ENCODE peak calls at places on chromosomes 7 and 10, in four cellular contexts. One of them, this sample, is unnamed.

GRCh38 chr10:48333856-48334255 is 27.4 kb downstream of the MAPK8 start:
- DNase-seq in lung: no peak
- DNase-seq in PC-3: no peak
- DNase-seq in mammary epithelial cell: peak
- DNase-seq in this sample: no peak

GRCh38 chr10:101986277-101986971 is 69.5 kb downstream of the ARMH3 start:
- DNase-seq in lung: peak
- DNase-seq in PC-3: no peak
- DNase-seq in mammary epithelial cell: no peak
- DNase-seq in this sample: no peak

GRCh38 chr10:131778385-131778784 is 122.4 kb upstream of the PPP2R2D start:
- DNase-seq in lung: no peak
- DNase-seq in PC-3: no peak
- DNase-seq in mammary epithelial cell: no peak
- DNase-seq in this sample: no peak

GRCh38 chr7:94382746-94383145 is 11.9 kb upstream of the COL1A2 start:
- DNase-seq in lung: no peak
- DNase-seq in PC-3: peak
- DNase-seq in mammary epithelial cell: peak
- DNase-seq in this sample: no peak

GRCh38 chr7:12715372-12716133 is 28.1 kb downstream of the ARL4A start:
- DNase-seq in lung: peak
- DNase-seq in PC-3: peak
- DNase-seq in mammary epithelial cell: peak
- DNase-seq in this sample: peak

GRCh38 chr10:1968257-1969025 is 231.1 kb upstream of the ADARB2 start:
- DNase-seq in lung: no peak
- DNase-seq in PC-3: no peak
- DNase-seq in mammary epithelial cell: peak
- DNase-seq in this sample: no peak

GRCh38 chr10:35063837-35064454 is 26.2 kb downstream of the CUL2 start:
- DNase-seq in lung: no peak
- DNase-seq in PC-3: peak
- DNase-seq in mammary epithelial cell: no peak
- DNase-seq in this sample: no peak

GRCh38 chr10:133236411-133237240 is 1.0 kb upstream of the VENTX start:
- DNase-seq in lung: no peak
- DNase-seq in PC-3: no peak
- DNase-seq in mammary epithelial cell: no peak
- DNase-seq in this sample: no peak

GRCh38 chr10:110414563-110415309 is 83.0 kb upstream of the DUSP5 start:
- DNase-seq in lung: no peak
- DNase-seq in PC-3: peak
- DNase-seq in mammary epithelial cell: peak
- DNase-seq in this sample: no peak

GRCh38 chr10:27319752-27320561 is 79.4 kb upstream of the ACBD5 start:
- DNase-seq in lung: peak
- DNase-seq in PC-3: no peak
- DNase-seq in mammary epithelial cell: peak
- DNase-seq in this sample: peak

GRCh38 chr10:127690176-127690575 is 46.8 kb upstream of the FOXI2 start:
- DNase-seq in lung: no peak
- DNase-seq in PC-3: no peak
- DNase-seq in mammary epithelial cell: no peak
- DNase-seq in this sample: no peak

GRCh38 chr10:127695431-127695830 is 41.6 kb upstream of the FOXI2 start:
- DNase-seq in lung: no peak
- DNase-seq in PC-3: no peak
- DNase-seq in mammary epithelial cell: no peak
- DNase-seq in this sample: no peak

GRCh38 chr10:127699311-127699710 is 37.7 kb upstream of the FOXI2 start:
- DNase-seq in lung: no peak
- DNase-seq in PC-3: no peak
- DNase-seq in mammary epithelial cell: no peak
- DNase-seq in this sample: no peak

DNA sequence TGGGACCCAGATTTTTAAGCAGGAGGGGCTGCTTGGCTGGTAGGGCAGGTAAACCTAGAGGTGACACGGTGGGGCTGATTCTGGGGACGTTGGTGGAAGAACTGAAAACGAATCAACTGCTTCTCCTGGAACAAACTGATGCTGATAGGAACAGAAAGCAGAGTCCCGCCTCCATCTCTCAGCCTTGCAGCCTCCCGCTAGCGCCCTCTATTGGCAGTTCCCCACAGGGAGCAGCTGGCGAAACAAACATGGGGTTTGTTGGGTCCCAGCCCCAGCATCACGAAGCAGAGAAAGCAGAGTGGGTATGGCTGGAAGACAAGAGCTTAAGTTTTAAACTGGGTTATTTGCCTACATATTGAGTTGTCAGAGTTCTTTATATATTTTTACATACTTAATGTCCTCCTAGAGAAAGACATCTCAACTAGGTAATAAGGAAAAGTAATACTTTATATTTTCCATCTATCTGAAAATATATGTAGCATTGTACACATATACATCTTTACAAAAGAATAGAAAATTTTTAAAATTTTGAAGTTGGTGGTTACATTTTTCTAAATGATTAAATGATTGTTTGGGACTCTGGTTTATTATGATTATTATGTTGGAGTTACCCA is 42.3 kb upstream of the FOXI2 start:
- DNase-seq in lung: peak
- DNase-seq in PC-3: peak
- DNase-seq in mammary epithelial cell: peak
- DNase-seq in this sample: peak
- TF ChIP-seq CTCF in lung: no peak
- TF ChIP-seq CTCF in PC-3: peak
- TF ChIP-seq CTCF in mammary epithelial cell: peak
- TF ChIP-seq CTCF in this sample: peak

GRCh38 chr7:24637021-24637420 is 63.8 kb downstream of the PALS2 start:
- DNase-seq in lung: no peak
- DNase-seq in PC-3: no peak
- DNase-seq in mammary epithelial cell: no peak
- DNase-seq in this sample: no peak
- TF ChIP-seq CTCF in lung: no peak
- TF ChIP-seq CTCF in PC-3: no peak
- TF ChIP-seq CTCF in mammary epithelial cell: no peak
- TF ChIP-seq CTCF in this sample: no peak

GRCh38 chr7:130914589-130915294 is 180.7 kb upstream of the KLF14 start:
- DNase-seq in lung: no peak
- DNase-seq in PC-3: no peak
- DNase-seq in mammary epithelial cell: no peak
- DNase-seq in this sample: no peak
- TF ChIP-seq CTCF in lung: no peak
- TF ChIP-seq CTCF in PC-3: no peak
- TF ChIP-seq CTCF in mammary epithelial cell: no peak
- TF ChIP-seq CTCF in this sample: no peak

DNA sequence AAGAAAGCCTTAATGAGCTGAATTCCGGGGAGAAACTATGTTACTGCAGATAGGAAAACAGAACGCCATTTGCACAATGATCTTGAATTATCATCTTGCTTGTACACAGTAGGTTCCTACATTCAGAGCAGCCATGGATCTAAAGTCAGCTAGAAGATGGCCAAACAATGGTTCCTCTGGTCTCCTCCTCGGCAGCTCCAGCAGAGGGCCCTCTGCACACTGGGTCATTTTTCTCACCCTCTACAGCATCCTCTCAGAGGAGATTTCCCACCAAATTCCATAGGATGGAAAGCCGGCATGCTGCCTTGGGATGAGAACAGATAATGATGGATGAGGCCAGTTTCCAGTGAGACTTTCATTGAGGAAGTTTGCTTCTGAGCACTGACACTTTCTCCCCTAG is 308.5 kb upstream of the NFE2L3 start:
- DNase-seq in lung: no peak
- DNase-seq in PC-3: no peak
- DNase-seq in mammary epithelial cell: no peak
- DNase-seq in this sample: no peak
- TF ChIP-seq CTCF in lung: no peak
- TF ChIP-seq CTCF in PC-3: no peak
- TF ChIP-seq CTCF in mammary epithelial cell: no peak
- TF ChIP-seq CTCF in this sample: no peak

GRCh38 chr7:128071376-128071775 is 40.1 kb upstream of the LRRC4 start:
- DNase-seq in lung: no peak
- DNase-seq in PC-3: no peak
- DNase-seq in mammary epithelial cell: no peak
- DNase-seq in this sample: no peak
- TF ChIP-seq CTCF in lung: no peak
- TF ChIP-seq CTCF in PC-3: no peak
- TF ChIP-seq CTCF in mammary epithelial cell: no peak
- TF ChIP-seq CTCF in this sample: no peak

GRCh38 chr10:118968482-118968881 is 61.0 kb upstream of the NANOS1 start:
- DNase-seq in lung: no peak
- DNase-seq in PC-3: no peak
- DNase-seq in mammary epithelial cell: no peak
- DNase-seq in this sample: no peak
- TF ChIP-seq CTCF in lung: no peak
- TF ChIP-seq CTCF in PC-3: no peak
- TF ChIP-seq CTCF in mammary epithelial cell: no peak
- TF ChIP-seq CTCF in this sample: no peak

GRCh38 chr10:130161331-130161730 is 25.1 kb downstream of the GLRX3 start:
- DNase-seq in lung: no peak
- DNase-seq in PC-3: no peak
- DNase-seq in mammary epithelial cell: no peak
- DNase-seq in this sample: no peak

GRCh38 chr10:130159395-130159794 is 23.2 kb downstream of the GLRX3 start:
- DNase-seq in lung: no peak
- DNase-seq in PC-3: peak
- DNase-seq in mammary epithelial cell: no peak
- DNase-seq in this sample: no peak

DNA sequence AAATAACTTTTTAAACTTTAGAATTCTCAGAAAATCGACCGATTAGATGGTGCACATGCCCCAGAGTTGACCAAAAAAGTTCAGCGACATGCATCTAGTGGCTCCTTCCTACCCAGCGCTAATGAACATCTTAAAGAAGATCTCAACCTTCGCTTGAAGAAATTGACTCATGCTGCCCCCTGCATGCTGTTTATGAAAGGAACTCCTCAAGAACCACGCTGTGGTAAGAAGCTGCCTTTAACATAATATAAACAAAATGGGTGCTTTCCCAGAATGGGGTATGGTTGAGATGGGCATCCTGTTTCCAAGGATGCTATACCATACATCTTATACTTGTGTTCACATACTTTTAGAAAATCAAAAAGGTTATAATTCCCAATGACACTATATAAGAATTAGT is 24.6 kb downstream of the GLRX3 start:
- DNase-seq in lung: no peak
- DNase-seq in PC-3: no peak
- DNase-seq in mammary epithelial cell: no peak
- DNase-seq in this sample: no peak
- TF ChIP-seq CTCF in lung: no peak
- TF ChIP-seq CTCF in PC-3: peak
- TF ChIP-seq CTCF in mammary epithelial cell: no peak
- TF ChIP-seq CTCF in this sample: no peak

GRCh38 chr7:116422651-116423050 is 76.9 kb upstream of the CAV2 start:
- DNase-seq in lung: no peak
- DNase-seq in PC-3: no peak
- DNase-seq in mammary epithelial cell: no peak
- DNase-seq in this sample: no peak
- TF ChIP-seq CTCF in lung: no peak
- TF ChIP-seq CTCF in PC-3: no peak
- TF ChIP-seq CTCF in mammary epithelial cell: no peak
- TF ChIP-seq CTCF in this sample: no peak

GRCh38 chr10:59752278-59752940 is 846 bp downstream of the MRLN start:
- DNase-seq in lung: no peak
- DNase-seq in PC-3: no peak
- DNase-seq in mammary epithelial cell: no peak
- DNase-seq in this sample: no peak
- TF ChIP-seq CTCF in lung: no peak
- TF ChIP-seq CTCF in PC-3: no peak
- TF ChIP-seq CTCF in mammary epithelial cell: no peak
- TF ChIP-seq CTCF in this sample: no peak

This sample was measured in endothelial cell.